ENCODE peak calls at places on chromosomes 3 and 15, in seven cellular contexts. One of them, this sample, is unnamed.
A peak's percentile ranks its signal among the peaks of the same experiment; 100 is the strongest.

GRCh38 chr3:190382082-190382481 is 5.9 kb upstream of the CLDN16 start:
- DNase-seq in GM12878: no peak
- DNase-seq in colonic mucosa: no peak
- DNase-seq in fibroblast of lung: peak; percentile 91
- DNase-seq in IMR-90: peak; percentile 69
- DNase-seq in left ventricle myocardium inferior: no peak
- DNase-seq in cardiac muscle cell: no peak
- DNase-seq in this sample: no peak

GRCh38 chr15:33194237-33194636 is 277 bp downstream of the FMN1 start:
- DNase-seq in colonic mucosa: no peak
- DNase-seq in cardiac muscle cell: no peak
- DNase-seq in IMR-90: no peak
- DNase-seq in left ventricle myocardium inferior: no peak
- DNase-seq in GM12878: no peak
- DNase-seq in fibroblast of lung: peak; percentile 1
- DNase-seq in this sample: no peak

GRCh38 chr3:128073807-128074206 is 21.6 kb downstream of the SEC61A1 start:
- DNase-seq in left ventricle myocardium inferior: no peak
- DNase-seq in GM12878: no peak
- DNase-seq in IMR-90: no peak
- DNase-seq in colonic mucosa: no peak
- DNase-seq in fibroblast of lung: no peak
- DNase-seq in cardiac muscle cell: no peak
- DNase-seq in this sample: no peak

GRCh38 chr3:179723617-179724016 is 70.8 kb downstream of the USP13 start:
- DNase-seq in IMR-90: no peak
- DNase-seq in GM12878: no peak
- DNase-seq in colonic mucosa: no peak
- DNase-seq in left ventricle myocardium inferior: no peak
- DNase-seq in cardiac muscle cell: no peak
- DNase-seq in fibroblast of lung: no peak
- DNase-seq in this sample: no peak

GRCh38 chr3:117104792-117105191 is 395.2 kb downstream of the TUSC7 start:
- DNase-seq in IMR-90: peak; percentile 55
- DNase-seq in fibroblast of lung: peak; percentile 29
- DNase-seq in GM12878: no peak
- DNase-seq in cardiac muscle cell: no peak
- DNase-seq in colonic mucosa: no peak
- DNase-seq in left ventricle myocardium inferior: no peak
- DNase-seq in this sample: no peak

GRCh38 chr15:50876989-50877360 is 31.5 kb upstream of the AP4E1 start:
- DNase-seq in GM12878: no peak
- DNase-seq in cardiac muscle cell: peak; percentile 77
- DNase-seq in left ventricle myocardium inferior: peak; percentile 22
- DNase-seq in colonic mucosa: peak; percentile 92
- DNase-seq in IMR-90: peak; percentile 93
- DNase-seq in fibroblast of lung: peak; percentile 95
- DNase-seq in this sample: no peak

GRCh38 chr3:155791190-155791589 is 14.9 kb downstream of the C3orf33 start:
- DNase-seq in fibroblast of lung: peak; percentile 23
- DNase-seq in left ventricle myocardium inferior: no peak
- DNase-seq in colonic mucosa: no peak
- DNase-seq in cardiac muscle cell: no peak
- DNase-seq in GM12878: no peak
- DNase-seq in IMR-90: peak; percentile 30
- DNase-seq in this sample: no peak

GRCh38 chr3:118501152-118501551 is 533.5 kb downstream of the IGSF11 start:
- DNase-seq in left ventricle myocardium inferior: peak; percentile 46
- DNase-seq in colonic mucosa: peak; percentile 24
- DNase-seq in GM12878: no peak
- DNase-seq in fibroblast of lung: peak; percentile 16
- DNase-seq in cardiac muscle cell: peak; percentile 28
- DNase-seq in IMR-90: no peak
- DNase-seq in this sample: no peak

GRCh38 chr15:53752406-53752805 is 7.1 kb downstream of the WDR72 start:
- DNase-seq in cardiac muscle cell: no peak
- DNase-seq in IMR-90: no peak
- DNase-seq in left ventricle myocardium inferior: no peak
- DNase-seq in colonic mucosa: no peak
- DNase-seq in fibroblast of lung: no peak
- DNase-seq in GM12878: no peak
- DNase-seq in this sample: no peak

GRCh38 chr3:10334042-10334441 is 13.1 kb upstream of the SEC13 start:
- DNase-seq in IMR-90: no peak
- DNase-seq in cardiac muscle cell: no peak
- DNase-seq in left ventricle myocardium inferior: peak; percentile 6
- DNase-seq in fibroblast of lung: no peak
- DNase-seq in GM12878: no peak
- DNase-seq in colonic mucosa: no peak
- DNase-seq in this sample: no peak

GRCh38 chr3:44439499-44440295 is 37.8 kb downstream of the ZNF445 start:
- DNase-seq in fibroblast of lung: peak; percentile 59
- DNase-seq in colonic mucosa: peak; percentile 75
- DNase-seq in GM12878: peak; percentile 88
- DNase-seq in cardiac muscle cell: peak; percentile 52
- DNase-seq in IMR-90: peak; percentile 61
- DNase-seq in left ventricle myocardium inferior: peak; percentile 52
- DNase-seq in this sample: peak; percentile 95

GRCh38 chr3:102531686-102532085 is 96.9 kb downstream of the ZPLD1 start:
- DNase-seq in left ventricle myocardium inferior: no peak
- DNase-seq in colonic mucosa: no peak
- DNase-seq in fibroblast of lung: peak; percentile 16
- DNase-seq in cardiac muscle cell: no peak
- DNase-seq in GM12878: no peak
- DNase-seq in IMR-90: no peak
- DNase-seq in this sample: no peak

GRCh38 chr3:115980709-115981108 is 357.4 kb downstream of the GAP43 start:
- DNase-seq in fibroblast of lung: no peak
- DNase-seq in IMR-90: no peak
- DNase-seq in GM12878: no peak
- DNase-seq in cardiac muscle cell: no peak
- DNase-seq in colonic mucosa: no peak
- DNase-seq in left ventricle myocardium inferior: no peak
- DNase-seq in this sample: no peak

GRCh38 chr15:69652906-69653305 is 200.3 kb downstream of the RPLP1 start:
- DNase-seq in colonic mucosa: no peak
- DNase-seq in fibroblast of lung: no peak
- DNase-seq in GM12878: no peak
- DNase-seq in IMR-90: no peak
- DNase-seq in left ventricle myocardium inferior: no peak
- DNase-seq in cardiac muscle cell: no peak
- DNase-seq in this sample: no peak

GRCh38 chr3:133371181-133371580 is 28.7 kb upstream of the BFSP2 start:
- DNase-seq in GM12878: no peak
- DNase-seq in IMR-90: no peak
- DNase-seq in left ventricle myocardium inferior: no peak
- DNase-seq in fibroblast of lung: no peak
- DNase-seq in cardiac muscle cell: no peak
- DNase-seq in colonic mucosa: no peak
- DNase-seq in this sample: peak; percentile 62

GRCh38 chr3:38985981-38986380 is 65.8 kb downstream of the SCN11A start:
- DNase-seq in GM12878: no peak
- DNase-seq in IMR-90: no peak
- DNase-seq in colonic mucosa: no peak
- DNase-seq in fibroblast of lung: no peak
- DNase-seq in left ventricle myocardium inferior: no peak
- DNase-seq in cardiac muscle cell: no peak
- DNase-seq in this sample: no peak

GRCh38 chr15:68354923-68355322 is 77.0 kb downstream of the ITGA11 start:
- DNase-seq in fibroblast of lung: peak; percentile 99
- DNase-seq in colonic mucosa: no peak
- DNase-seq in IMR-90: peak; percentile 98
- DNase-seq in left ventricle myocardium inferior: no peak
- DNase-seq in GM12878: no peak
- DNase-seq in cardiac muscle cell: no peak
- DNase-seq in this sample: no peak

GRCh38 chr3:43641306-43642114 is 19.7 kb upstream of the ANO10 start:
- DNase-seq in IMR-90: peak; percentile 73
- DNase-seq in cardiac muscle cell: no peak
- DNase-seq in left ventricle myocardium inferior: no peak
- DNase-seq in colonic mucosa: no peak
- DNase-seq in GM12878: no peak
- DNase-seq in fibroblast of lung: peak; percentile 56
- DNase-seq in this sample: no peak

GRCh38 chr3:40317061-40317676 is 7.7 kb downstream of the EIF1B start:
- DNase-seq in fibroblast of lung: peak; percentile 61
- DNase-seq in GM12878: no peak
- DNase-seq in left ventricle myocardium inferior: no peak
- DNase-seq in IMR-90: peak; percentile 71
- DNase-seq in colonic mucosa: peak; percentile 53
- DNase-seq in cardiac muscle cell: peak; percentile 78
- DNase-seq in this sample: no peak

GRCh38 chr3:169344465-169344864 is 319.0 kb downstream of the MECOM start:
- DNase-seq in GM12878: no peak
- DNase-seq in fibroblast of lung: peak; percentile 63
- DNase-seq in left ventricle myocardium inferior: no peak
- DNase-seq in cardiac muscle cell: no peak
- DNase-seq in IMR-90: peak; percentile 55
- DNase-seq in colonic mucosa: no peak
- DNase-seq in this sample: no peak

GRCh38 chr15:29089731-29090616 is 179.6 kb downstream of the NSMCE3 start:
- DNase-seq in left ventricle myocardium inferior: no peak
- DNase-seq in GM12878: no peak
- DNase-seq in IMR-90: peak; percentile 45
- DNase-seq in fibroblast of lung: peak; percentile 21
- DNase-seq in colonic mucosa: no peak
- DNase-seq in cardiac muscle cell: no peak
- DNase-seq in this sample: no peak

GRCh38 chr3:144178607-144179006 is 207.0 kb downstream of the DIPK2A start:
- DNase-seq in IMR-90: no peak
- DNase-seq in colonic mucosa: no peak
- DNase-seq in fibroblast of lung: no peak
- DNase-seq in cardiac muscle cell: no peak
- DNase-seq in left ventricle myocardium inferior: no peak
- DNase-seq in GM12878: no peak
- DNase-seq in this sample: no peak

GRCh38 chr3:111797035-111797717 is 61.9 kb upstream of the PHLDB2 start:
- DNase-seq in cardiac muscle cell: no peak
- DNase-seq in GM12878: no peak
- DNase-seq in fibroblast of lung: no peak
- DNase-seq in IMR-90: no peak
- DNase-seq in left ventricle myocardium inferior: no peak
- DNase-seq in colonic mucosa: no peak
- DNase-seq in this sample: no peak

GRCh38 chr15:57571725-57572124 is 20.0 kb upstream of the MYZAP start:
- DNase-seq in GM12878: no peak
- DNase-seq in colonic mucosa: no peak
- DNase-seq in left ventricle myocardium inferior: no peak
- DNase-seq in cardiac muscle cell: no peak
- DNase-seq in fibroblast of lung: no peak
- DNase-seq in IMR-90: no peak
- DNase-seq in this sample: no peak

GRCh38 chr3:72766866-72767265 is 81.4 kb downstream of the SHQ1 start:
- DNase-seq in cardiac muscle cell: no peak
- DNase-seq in colonic mucosa: no peak
- DNase-seq in IMR-90: no peak
- DNase-seq in GM12878: no peak
- DNase-seq in fibroblast of lung: no peak
- DNase-seq in left ventricle myocardium inferior: no peak
- DNase-seq in this sample: no peak

GRCh38 chr15:50182233-50183013 is 427 bp downstream of the SLC27A2 start:
- DNase-seq in cardiac muscle cell: peak; percentile 50
- DNase-seq in colonic mucosa: peak; percentile 25
- DNase-seq in fibroblast of lung: peak; percentile 47
- DNase-seq in IMR-90: peak; percentile 15
- DNase-seq in GM12878: no peak
- DNase-seq in left ventricle myocardium inferior: no peak
- DNase-seq in this sample: no peak

GRCh38 chr3:13718437-13718836 is 161.4 kb downstream of the WNT7A start:
- DNase-seq in fibroblast of lung: no peak
- DNase-seq in left ventricle myocardium inferior: no peak
- DNase-seq in GM12878: no peak
- DNase-seq in IMR-90: no peak
- DNase-seq in colonic mucosa: peak; percentile 12
- DNase-seq in cardiac muscle cell: no peak
- DNase-seq in this sample: no peak

GRCh38 chr15:48318131-48318530 is 13.1 kb upstream of the DUT start:
- DNase-seq in IMR-90: no peak
- DNase-seq in fibroblast of lung: no peak
- DNase-seq in left ventricle myocardium inferior: no peak
- DNase-seq in cardiac muscle cell: no peak
- DNase-seq in colonic mucosa: no peak
- DNase-seq in GM12878: no peak
- DNase-seq in this sample: no peak

GRCh38 chr15:97410907-97411575 is 549.5 kb upstream of the ARRDC4 start:
- DNase-seq in fibroblast of lung: no peak
- DNase-seq in GM12878: no peak
- DNase-seq in IMR-90: no peak
- DNase-seq in colonic mucosa: no peak
- DNase-seq in cardiac muscle cell: no peak
- DNase-seq in left ventricle myocardium inferior: no peak
- DNase-seq in this sample: no peak

GRCh38 chr3:59064728-59065127 is 14.9 kb upstream of the CFAP20DC start:
- DNase-seq in colonic mucosa: no peak
- DNase-seq in left ventricle myocardium inferior: no peak
- DNase-seq in IMR-90: no peak
- DNase-seq in cardiac muscle cell: no peak
- DNase-seq in GM12878: no peak
- DNase-seq in fibroblast of lung: no peak
- DNase-seq in this sample: no peak

GRCh38 chr3:1987983-1988382 is 110.7 kb upstream of the CNTN4 start:
- DNase-seq in cardiac muscle cell: peak; percentile 49
- DNase-seq in GM12878: no peak
- DNase-seq in colonic mucosa: peak; percentile 22
- DNase-seq in IMR-90: no peak
- DNase-seq in left ventricle myocardium inferior: no peak
- DNase-seq in fibroblast of lung: peak; percentile 2
- DNase-seq in this sample: no peak
- TF ChIP-seq CTCF in cardiac muscle cell: no peak
- TF ChIP-seq CTCF in GM12878: peak; percentile 36
- TF ChIP-seq CTCF in colonic mucosa: peak; percentile 17
- TF ChIP-seq CTCF in IMR-90: no peak
- TF ChIP-seq CTCF in left ventricle myocardium inferior: peak; percentile 19
- TF ChIP-seq CTCF in fibroblast of lung: no peak
- TF ChIP-seq CTCF in this sample: no peak

GRCh38 chr3:171011109-171011508 is 15.4 kb downstream of the SLC2A2 start:
- DNase-seq in colonic mucosa: no peak
- DNase-seq in cardiac muscle cell: no peak
- DNase-seq in GM12878: no peak
- DNase-seq in left ventricle myocardium inferior: no peak
- DNase-seq in IMR-90: no peak
- DNase-seq in fibroblast of lung: no peak
- DNase-seq in this sample: no peak
- H3K4me1 ChIP-seq in colonic mucosa: no peaks in the 10 kb centered on the region
- H3K4me1 ChIP-seq in cardiac muscle cell: peaks cover 12% of the 10 kb centered on the region
- H3K4me1 ChIP-seq in GM12878: no peaks in the 10 kb centered on the region
- H3K4me1 ChIP-seq in left ventricle myocardium inferior: no peaks in the 10 kb centered on the region
- H3K4me1 ChIP-seq in IMR-90: no peaks in the 10 kb centered on the region
- H3K4me1 ChIP-seq in fibroblast of lung: no peaks in the 10 kb centered on the region
- H3K4me1 ChIP-seq in this sample: no peaks in the 10 kb centered on the region

GRCh38 chr3:27279153-27279552 is 90.0 kb downstream of the NEK10 start:
- DNase-seq in colonic mucosa: peak; percentile 31
- DNase-seq in fibroblast of lung: peak; percentile 4
- DNase-seq in IMR-90: no peak
- DNase-seq in cardiac muscle cell: peak; percentile 31
- DNase-seq in left ventricle myocardium inferior: no peak
- DNase-seq in GM12878: no peak
- DNase-seq in this sample: no peak
- TF ChIP-seq CTCF in colonic mucosa: peak; percentile 27
- TF ChIP-seq CTCF in fibroblast of lung: peak; percentile 24
- TF ChIP-seq CTCF in IMR-90: peak; percentile 38
- TF ChIP-seq CTCF in cardiac muscle cell: peak; percentile 43
- TF ChIP-seq CTCF in left ventricle myocardium inferior: peak; percentile 56
- TF ChIP-seq CTCF in GM12878: peak; percentile 10
- TF ChIP-seq CTCF in this sample: no peak

GRCh38 chr3:140540262-140540661 is 137.6 kb upstream of the TRIM42 start:
- DNase-seq in cardiac muscle cell: no peak
- DNase-seq in colonic mucosa: no peak
- DNase-seq in IMR-90: no peak
- DNase-seq in left ventricle myocardium inferior: no peak
- DNase-seq in fibroblast of lung: no peak
- DNase-seq in GM12878: no peak
- DNase-seq in this sample: no peak
- H3K4me1 ChIP-seq in cardiac muscle cell: no peaks in the 10 kb centered on the region
- H3K4me1 ChIP-seq in colonic mucosa: no peaks in the 10 kb centered on the region
- H3K4me1 ChIP-seq in IMR-90: no peaks in the 10 kb centered on the region
- H3K4me1 ChIP-seq in left ventricle myocardium inferior: peaks cover 5% of the 10 kb centered on the region
- H3K4me1 ChIP-seq in fibroblast of lung: no peaks in the 10 kb centered on the region
- H3K4me1 ChIP-seq in GM12878: no peaks in the 10 kb centered on the region
- H3K4me1 ChIP-seq in this sample: no peaks in the 10 kb centered on the region

This sample was measured in vagina.